ENCODE peak calls at places on chromosomes 4 and X, in five cellular contexts. V is PC-3, N is adrenal gland, A is upper lobe of left lung, E is cardiac muscle cell. F is an unnamed sample.
A peak's percentile ranks its signal among the peaks of the same experiment; 100 is the strongest.

GRCh38 chr4:82744284-82744963 is 54.2 kb downstream of the SCD5 start:
- DNase-seq in A (peak; percentile 62), E (no peak), V (peak; percentile 2), N (no peak), F (peak; percentile 99)

GRCh38 chr4:76571274-76571673 is 136.2 kb downstream of the SHROOM3 start:
- DNase-seq in E (no peak), V (peak; percentile 49), A (no peak), N (no peak), F (no peak)

GRCh38 chrX:139825618-139826017 is 107.2 kb downstream of the ATP11C start:
- DNase-seq in N (no peak), A (no peak), V (no peak), E (no peak), F (no peak)

GRCh38 chrX:68915778-68916177 is 87.0 kb downstream of the EFNB1 start:
- DNase-seq in V (no peak), A (no peak), E (no peak), N (no peak), F (no peak)

GRCh38 chr4:118410143-118410542 is 57.3 kb upstream of the PRSS12 start:
- DNase-seq in N (no peak), V (peak; percentile 29), E (peak; percentile 65), A (no peak), F (peak; percentile 86)

GRCh38 chr4:8207314-8207713 is 8.2 kb downstream of the SH3TC1 start:
- DNase-seq in V (no peak), A (no peak), N (no peak), E (no peak), F (no peak)

GRCh38 chr4:15234585-15235126 is 193.2 kb upstream of the C1QTNF7 start:
- DNase-seq in V (peak; percentile 91), A (no peak), N (no peak), E (peak; percentile 90), F (peak; percentile 91)

GRCh38 chr4:156732634-156733033 is 239.0 kb downstream of the PDGFC start:
- DNase-seq in N (no peak), A (no peak), E (peak; percentile 9), V (no peak), F (peak; percentile 20)

GRCh38 chrX:81259008-81259713 is 57.3 kb downstream of the SH3BGRL start:
- DNase-seq in V (no peak), A (no peak), N (no peak), E (peak; percentile 69), F (no peak)

GRCh38 chrX:133005038-133005437 is 46.6 kb upstream of the HS6ST2 start:
- DNase-seq in V (peak; percentile 48), A (no peak), E (peak; percentile 13), N (no peak), F (no peak)

GRCh38 chrX:40299028-40299479 is 201.3 kb upstream of the BCOR start:
- DNase-seq in N (no peak), V (no peak), E (peak; percentile 39), A (no peak), F (no peak)

GRCh38 chr4:6229095-6229494 is 28.7 kb upstream of the JAKMIP1 start:
- DNase-seq in N (no peak), E (no peak), A (no peak), V (no peak), F (no peak)

GRCh38 chrX:7515681-7516413 is 327.1 kb upstream of the VCX start:
- DNase-seq in N (no peak), A (no peak), V (peak; percentile 29), E (no peak), F (peak; percentile 30)

GRCh38 chr4:113145519-113146291 is 96.3 kb downstream of the ANK2 start:
- DNase-seq in N (no peak), A (no peak), V (no peak), E (no peak), F (no peak)

GRCh38 chrX:138128025-138128671 is 562.2 kb downstream of the ZIC3 start:
- DNase-seq in N (no peak), E (peak; percentile 29), A (no peak), V (peak; percentile 75), F (no peak)

GRCh38 chr4:110480031-110480549 is 4.1 kb downstream of the ENPEP start:
- DNase-seq in E (peak; percentile 96), A (no peak), V (peak; percentile 30), N (no peak), F (peak; percentile 13)

GRCh38 chr4:88008133-88008621 is 742 bp downstream of the PKD2 start:
- DNase-seq in A (no peak), V (peak; percentile 35), N (peak; percentile 57), E (peak; percentile 60), F (no peak)

GRCh38 chr4:163548481-163549243 is 54.2 kb downstream of the TMA16 start:
- DNase-seq in V (peak; percentile 65), N (no peak), A (no peak), E (peak; percentile 79), F (no peak)

GRCh38 chr4:3679851-3680311 is 86.3 kb upstream of the ADRA2C start:
- DNase-seq in E (no peak), A (no peak), V (no peak), N (no peak), F (no peak)

GRCh38 chr4:168877407-168877778 is 132.7 kb downstream of the CBR4 start:
- DNase-seq in N (peak; percentile 20), V (no peak), E (no peak), A (no peak), F (no peak)

GRCh38 chr4:122293374-122294365 is 85.1 kb upstream of the ADAD1 start:
- DNase-seq in N (no peak), E (no peak), A (no peak), V (no peak), F (no peak)

GRCh38 chr4:143554728-143555597 is 41.5 kb downstream of the SMARCA5 start:
- DNase-seq in E (no peak), N (no peak), A (no peak), V (no peak), F (no peak)

GRCh38 chrX:45903781-45904201 is 641.4 kb downstream of the ZNF674 start:
- DNase-seq in A (peak; percentile 24), E (no peak), V (peak; percentile 16), N (no peak), F (no peak)

GRCh38 chrX:46601283-46601682 is 27.7 kb downstream of the CHST7 start:
- DNase-seq in E (peak; percentile 92), N (no peak), A (no peak), V (no peak), F (no peak)

GRCh38 chr4:4633431-4633830 is 91.6 kb upstream of the STX18 start:
- DNase-seq in A (no peak), V (no peak), E (no peak), N (no peak), F (no peak)

GRCh38 chr4:109275346-109275745 is 27.1 kb downstream of the COL25A1 start:
- DNase-seq in N (no peak), V (no peak), A (no peak), E (no peak), F (no peak)

GRCh38 chr4:9925750-9926439 is 95.4 kb downstream of the SLC2A9 start:
- DNase-seq in E (no peak), V (no peak), N (no peak), A (no peak), F (no peak)

GRCh38 chrX:17359500-17359899 is 15.5 kb upstream of the NHS start:
- DNase-seq in N (no peak), E (peak; percentile 6), V (peak; percentile 48), A (no peak), F (no peak)

GRCh38 chr4:169272265-169272886 is 1.6 kb upstream of the SH3RF1 start:
- DNase-seq in A (no peak), E (peak; percentile 50), V (peak; percentile 71), N (no peak), F (peak; percentile 78)

GRCh38 chr4:17780461-17781071 is 855 bp downstream of the FAM184B start:
- DNase-seq in E (peak; percentile 23), A (peak; percentile 47), N (no peak), V (peak; percentile 56), F (peak; percentile 26)

GRCh38 chr4:114279066-114279465 is 299.6 kb upstream of the ARSJ start:
- DNase-seq in E (no peak), N (no peak), V (no peak), A (no peak), F (no peak)

GRCh38 chr4:8267077-8267476 is 2.5 kb upstream of the HTRA3 start:
- DNase-seq in E (peak; percentile 88), V (peak; percentile 68), N (peak; percentile 67), A (peak; percentile 83), F (peak; percentile 44)

GRCh38 chrX:37813570-37813969 is 33.7 kb downstream of the CYBB start:
- DNase-seq in V (peak; percentile 12), E (no peak), A (no peak), N (no peak), F (no peak)

GRCh38 chr4:10184051-10184450 is 67.5 kb upstream of the WDR1 start:
- DNase-seq in V (no peak), E (peak; percentile 61), A (no peak), N (no peak), F (no peak)

GRCh38 chr4:45072981-45073380 is 346.6 kb upstream of the GNPDA2 start:
- DNase-seq in A (no peak), N (no peak), E (no peak), V (no peak), F (no peak)

GRCh38 chrX:39745782-39746181 is 352.0 kb downstream of the BCOR start:
- DNase-seq in E (no peak), A (no peak), N (no peak), V (no peak), F (no peak)

GRCh38 chrX:8728932-8729331 is 3.0 kb downstream of the ANOS1 start:
- DNase-seq in N (no peak), A (peak; percentile 54), E (no peak), V (no peak), F (no peak)
- H3K4me1 ChIP-seq in N (no peaks in the 10 kb centered on the region), A (no peaks in the 10 kb centered on the region), E (peaks cover 10% of the 10 kb centered on the region), V (peaks cover 16% of the 10 kb centered on the region), F (no peaks in the 10 kb centered on the region)

DNA sequence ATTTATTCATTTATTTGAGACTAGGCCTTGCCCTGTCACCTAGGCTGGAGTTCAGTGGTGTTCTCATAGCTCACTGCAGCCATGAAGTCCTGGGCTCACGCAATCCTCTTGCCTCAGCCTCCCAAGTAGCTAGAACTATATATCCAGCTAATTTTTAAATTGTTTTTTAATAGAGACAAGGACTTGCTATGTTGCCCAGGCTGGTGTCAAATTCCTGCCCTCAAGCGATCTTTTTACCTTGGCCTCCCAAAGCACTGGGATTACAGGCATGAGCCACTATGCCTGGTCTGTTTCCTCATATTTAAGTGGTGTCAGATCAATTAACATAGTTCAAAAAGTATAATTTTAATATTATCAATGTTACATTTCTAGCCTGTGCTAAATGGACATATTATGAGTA is 68.5 kb downstream of the AFF1 start:
- DNase-seq in E (no peak), V (no peak), N (no peak), A (no peak), F (no peak)
- H3K4me1 ChIP-seq in E (peaks cover 11% of the 10 kb centered on the region), V (peaks cover 12% of the 10 kb centered on the region), N (peaks cover 5% of the 10 kb centered on the region), A (peaks cover 26% of the 10 kb centered on the region), F (peaks cover 16% of the 10 kb centered on the region)

DNA sequence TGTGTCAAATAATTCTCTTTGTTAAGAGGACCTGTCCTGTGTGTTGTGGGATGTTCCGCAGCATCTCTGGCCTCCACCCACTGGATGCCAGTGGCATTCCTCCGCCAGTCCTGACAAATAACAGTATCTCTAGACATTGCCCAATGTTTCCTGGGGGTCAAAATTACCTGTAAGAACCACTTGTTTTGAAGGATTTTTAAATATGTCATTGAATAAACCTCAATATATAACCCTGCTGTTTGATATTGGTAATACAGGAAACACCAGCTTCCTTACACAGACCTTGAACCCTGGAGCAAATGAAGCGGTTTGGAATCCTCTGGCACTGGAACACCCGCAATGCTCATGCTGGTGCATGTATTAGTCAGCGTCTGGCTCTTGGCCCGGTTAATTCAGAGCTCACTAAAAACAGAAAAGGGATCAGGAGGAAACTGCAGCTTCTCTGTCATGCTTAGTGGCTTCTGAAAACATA is 101.3 kb downstream of the TBL1X start:
- DNase-seq in E (peak; percentile 82), N (peak; percentile 89), A (peak; percentile 41), V (peak; percentile 92), F (peak; percentile 47)
- H3K4me1 ChIP-seq in E (no peaks in the 10 kb centered on the region), N (peaks cover 4% of the 10 kb centered on the region), A (no peaks in the 10 kb centered on the region), V (peaks cover 28% of the 10 kb centered on the region), F (peaks cover 15% of the 10 kb centered on the region)

GRCh38 chr4:151689211-151689991 is 71.4 kb downstream of the GATB start:
- DNase-seq in A (no peak), E (no peak), V (no peak), N (no peak), F (no peak)
- H3K4me1 ChIP-seq in A (peaks cover 34% of the 10 kb centered on the region), E (peaks cover 77% of the 10 kb centered on the region), V (peaks cover 25% of the 10 kb centered on the region), N (no peaks in the 10 kb centered on the region), F (peaks cover 29% of the 10 kb centered on the region)

F was measured in foreskin keratinocyte.